ENCODE peak calls at places on chromosomes 12 and 14, in ten cellular contexts. U, P, A, E, H, V, M, O, Z and N are unnamed samples.

GRCh38 chr12:121791671-121792496 is 1.6 kb downstream of the RHOF start:
- DNase-seq in P (no peak), U (no peak), M (no peak), V (peak), A (no peak), O (no peak), E (no peak), Z (no peak), H (no peak), N (no peak)

GRCh38 chr12:91139264-91139663 is 28.0 kb upstream of the LUM start:
- DNase-seq in O (no peak), H (peak), Z (no peak), A (no peak), E (no peak), V (no peak), P (no peak), U (no peak), M (no peak), N (no peak)

GRCh38 chr14:71050227-71050823 is 143.1 kb downstream of the PCNX1 start:
- DNase-seq in U (no peak), M (no peak), O (no peak), A (no peak), E (no peak), V (no peak), H (peak), Z (no peak), P (no peak), N (no peak)

GRCh38 chr14:51701956-51702355 is 50.2 kb downstream of the FRMD6 start:
- DNase-seq in V (no peak), Z (no peak), H (no peak), M (no peak), U (no peak), E (no peak), A (no peak), P (no peak), O (no peak), N (no peak)

GRCh38 chr14:26905219-26905618 is 307.4 kb upstream of the NOVA1 start:
- DNase-seq in M (no peak), O (no peak), V (no peak), P (no peak), Z (no peak), U (no peak), E (no peak), A (no peak), H (no peak), N (no peak)

GRCh38 chr12:76117751-76118150 is 33.3 kb upstream of the NAP1L1 start:
- DNase-seq in E (no peak), V (no peak), A (no peak), M (no peak), O (no peak), Z (no peak), U (no peak), H (no peak), P (no peak), N (no peak)

GRCh38 chr12:109702126-109702841 is 11.3 kb upstream of the FAM222A start:
- DNase-seq in Z (no peak), V (no peak), O (no peak), P (no peak), E (no peak), M (no peak), H (no peak), U (no peak), A (no peak), N (no peak)

GRCh38 chr12:24879644-24880043 is 69.3 kb downstream of the BCAT1 start:
- DNase-seq in P (no peak), E (no peak), Z (no peak), H (no peak), U (no peak), V (no peak), A (no peak), M (no peak), O (no peak), N (no peak)

GRCh38 chr12:28191018-28191595 is 851 bp downstream of the CCDC91 start:
- DNase-seq in V (no peak), P (no peak), Z (no peak), H (no peak), E (peak), M (no peak), O (no peak), U (peak), A (no peak), N (peak)

GRCh38 chr14:89504084-89504483 is 87.1 kb upstream of the FOXN3 start:
- DNase-seq in U (no peak), E (no peak), Z (peak), P (no peak), A (no peak), V (no peak), O (no peak), M (no peak), H (no peak), N (no peak)